ENCODE peak calls at places on chromosome 20, in seven cellular contexts. R, M, O, F, H, I and W are unnamed samples.
A peak's percentile ranks its signal among the peaks of the same experiment; 100 is the strongest.

GRCh38 chr20:62740286-62741141 is 31.9 kb downstream of the NTSR1 start:
- DNase-seq in O (peak; percentile 82), F (no peak), R (peak; percentile 91), I (peak; percentile 57), H (no peak), M (no peak), W (peak; percentile 76)

GRCh38 chr20:52552181-52552872 is 360.7 kb upstream of the ZFP64 start:
- DNase-seq in I (no peak), H (no peak), F (no peak), M (no peak), O (peak; percentile 84), R (peak; percentile 89), W (no peak)

GRCh38 chr20:35601021-35601973 is 14.3 kb upstream of the SPAG4 start:
- DNase-seq in O (peak; percentile 57), I (no peak), F (peak; percentile 82), H (peak; percentile 44), M (peak; percentile 75), R (peak; percentile 76), W (peak; percentile 61)

GRCh38 chr20:497979-498378 is 35.6 kb upstream of the TBC1D20 start:
- DNase-seq in R (no peak), H (no peak), I (no peak), O (no peak), F (no peak), M (no peak), W (no peak)

GRCh38 chr20:4585104-4585753 is 136.5 kb upstream of the PRND start:
- DNase-seq in R (no peak), H (no peak), F (no peak), O (no peak), M (no peak), I (no peak), W (no peak)

GRCh38 chr20:23253524-23253923 is 97.1 kb upstream of the NXT1 start:
- DNase-seq in M (no peak), R (no peak), H (no peak), O (no peak), F (no peak), I (no peak), W (no peak)

GRCh38 chr20:24586523-24586840 is 117.1 kb downstream of the SYNDIG1 start:
- DNase-seq in F (no peak), I (no peak), O (no peak), R (no peak), M (no peak), H (no peak), W (no peak)

GRCh38 chr20:24828992-24829648 is 119.9 kb upstream of the CST7 start:
- DNase-seq in F (no peak), M (no peak), I (no peak), R (no peak), H (no peak), O (no peak), W (no peak)

GRCh38 chr20:20010639-20011500 is 6.3 kb upstream of the NAA20 start:
- DNase-seq in R (peak; percentile 61), M (no peak), I (no peak), H (no peak), O (peak; percentile 58), F (no peak), W (no peak)

GRCh38 chr20:51860015-51860882 is 57.9 kb upstream of the SALL4 start:
- DNase-seq in O (peak; percentile 87), F (no peak), I (no peak), R (peak; percentile 88), H (no peak), M (no peak), W (no peak)

GRCh38 chr20:31566658-31567379 is 38.3 kb upstream of the ID1 start:
- DNase-seq in O (no peak), I (no peak), R (peak; percentile 25), M (no peak), F (peak; percentile 73), H (no peak), W (no peak)

GRCh38 chr20:10925767-10926166 is 252.0 kb upstream of the JAG1 start:
- DNase-seq in R (no peak), M (no peak), H (no peak), O (no peak), I (no peak), F (no peak), W (no peak)

GRCh38 chr20:43681991-43682410 is 15.1 kb downstream of the MYBL2 start:
- DNase-seq in R (no peak), O (no peak), I (peak; percentile 39), F (peak; percentile 35), H (no peak), M (no peak), W (no peak)

GRCh38 chr20:2602046-2602735 is 50.2 kb upstream of the NOP56 start:
- DNase-seq in O (no peak), H (no peak), F (no peak), R (no peak), M (no peak), I (no peak), W (no peak)

GRCh38 chr20:46058656-46059281 is 29.8 kb downstream of the SLC12A5 start:
- DNase-seq in F (no peak), M (peak; percentile 27), R (no peak), I (no peak), O (no peak), H (no peak), W (no peak)

GRCh38 chr20:44752099-44752931 is 6.7 kb downstream of the KCNK15 start:
- DNase-seq in F (no peak), M (no peak), O (no peak), R (no peak), I (no peak), H (no peak), W (no peak)

GRCh38 chr20:19815553-19815991 is 57.5 kb downstream of the RIN2 start:
- DNase-seq in O (peak; percentile 98), F (peak; percentile 31), H (no peak), R (peak; percentile 99), I (no peak), M (no peak), W (no peak)

GRCh38 chr20:8530022-8530421 is 398.0 kb downstream of the PLCB1 start:
- DNase-seq in M (no peak), F (no peak), O (peak; percentile 4), H (no peak), I (no peak), R (no peak), W (no peak)

GRCh38 chr20:48739395-48740268 is 88.2 kb downstream of the PREX1 start:
- DNase-seq in R (no peak), H (no peak), O (no peak), I (no peak), M (no peak), F (no peak), W (no peak)

GRCh38 chr20:22684763-22685443 is 100.5 kb upstream of the FOXA2 start:
- DNase-seq in O (no peak), R (no peak), H (peak; percentile 12), M (no peak), F (no peak), I (no peak), W (no peak)

GRCh38 chr20:51917886-51918545 is 115.7 kb upstream of the SALL4 start:
- DNase-seq in F (no peak), I (no peak), R (no peak), O (no peak), M (no peak), H (no peak), W (no peak)

GRCh38 chr20:14178952-14179351 is 158.5 kb downstream of the FLRT3 start:
- DNase-seq in M (no peak), R (no peak), H (no peak), F (no peak), I (no peak), O (no peak), W (no peak)

GRCh38 chr20:14997791-14998190 is 660.4 kb upstream of the FLRT3 start:
- DNase-seq in M (no peak), F (no peak), H (no peak), R (peak; percentile 72), O (peak; percentile 56), I (no peak), W (no peak)

GRCh38 chr20:34922654-34923381 is 32.8 kb downstream of the GSS start:
- DNase-seq in O (peak; percentile 80), M (no peak), F (peak; percentile 71), I (no peak), H (peak; percentile 71), R (peak; percentile 85), W (no peak)

DNA sequence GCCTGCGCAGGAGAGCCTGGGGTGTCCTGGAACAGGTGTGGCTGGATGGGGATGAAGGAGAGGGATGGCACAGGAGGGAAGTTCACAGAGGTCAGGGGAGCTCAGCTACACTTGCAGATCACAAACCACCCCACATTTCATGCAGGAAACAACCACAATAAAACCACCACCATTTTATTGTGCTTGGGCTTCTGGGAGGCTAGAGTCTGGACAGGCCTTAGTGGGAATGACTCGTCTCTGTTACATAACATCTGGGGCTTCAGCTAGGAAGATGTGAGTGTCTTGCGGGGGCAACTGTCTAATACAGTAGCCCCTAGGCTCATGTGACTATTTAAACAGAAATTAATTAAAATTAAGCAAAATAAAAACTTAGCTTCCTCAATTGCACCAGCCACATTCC is 33.4 kb downstream of the SNX5 start:
- DNase-seq in M (no peak), I (no peak), R (peak; percentile 27), F (no peak), O (no peak), H (no peak), W (no peak)
- TF ChIP-seq CTCF in M (no peak), I (no peak), R (no peak), F (no peak), O (no peak), H (no peak), W (no peak)

GRCh38 chr20:58692579-58693225 is at the start of gene NPEPL1:
- DNase-seq in O (peak; percentile 64), F (peak; percentile 69), M (no peak), R (peak; percentile 78), I (no peak), H (no peak), W (peak; percentile 73)
- TF ChIP-seq CTCF in O (no peak), F (no peak), M (no peak), R (no peak), I (peak; percentile 43), H (no peak), W (no peak)

DNA sequence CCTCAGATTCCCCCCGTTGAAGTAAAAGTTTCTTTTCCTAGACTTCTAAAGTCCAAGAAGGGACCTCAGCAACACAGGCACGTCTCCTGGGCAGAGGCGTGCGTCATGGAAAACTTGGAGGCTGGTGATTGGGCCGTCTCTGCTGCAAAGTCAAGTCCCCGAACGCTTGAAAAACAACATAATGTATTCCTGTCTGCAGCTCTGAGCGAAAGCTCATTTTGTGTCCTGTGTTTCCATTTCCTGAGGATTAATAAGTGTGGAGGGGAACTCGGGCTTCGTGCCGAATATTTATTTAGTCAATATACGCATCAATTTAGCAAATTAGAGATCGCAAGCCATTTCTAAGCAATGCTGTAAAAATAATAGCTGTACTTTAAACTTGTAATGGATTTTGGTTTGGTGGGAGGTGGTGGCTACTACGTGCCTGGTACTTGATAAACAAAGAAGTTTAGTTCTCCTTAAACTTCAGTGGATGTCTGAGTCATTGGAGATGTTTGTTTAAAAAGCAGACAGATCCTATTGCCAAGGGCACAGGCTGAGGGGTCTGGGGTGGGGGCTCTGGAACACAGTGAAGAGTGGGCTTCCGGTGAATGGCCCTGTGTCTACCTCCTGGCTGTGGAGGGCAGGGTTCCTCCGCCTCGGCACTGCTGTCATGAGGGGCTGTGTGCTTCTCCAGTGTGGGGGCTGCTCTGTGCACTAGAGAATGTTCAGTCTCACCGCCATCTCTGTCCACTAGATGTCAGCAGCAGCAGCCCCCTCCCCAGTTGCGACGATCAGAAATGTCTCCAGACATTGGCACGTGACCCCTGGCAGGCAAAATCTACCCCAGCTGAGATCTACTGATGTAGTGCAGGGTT is 21.8 kb downstream of the PCK1 start:
- DNase-seq in I (no peak), F (peak; percentile 43), R (peak; percentile 76), M (peak; percentile 46), H (peak; percentile 33), O (peak; percentile 69), W (no peak)
- TF ChIP-seq CTCF in I (peak; percentile 23), F (no peak), R (no peak), M (peak; percentile 80), H (peak; percentile 12), O (peak; percentile 28), W (no peak)

GRCh38 chr20:63775096-63775978 is 35.8 kb downstream of the SLC2A4RG start:
- DNase-seq in H (no peak), I (no peak), R (peak; percentile 46), O (peak; percentile 12), F (peak; percentile 29), M (peak; percentile 88), W (no peak)
- TF ChIP-seq CTCF in H (no peak), I (peak; percentile 47), R (peak; percentile 30), O (peak; percentile 42), F (peak; percentile 46), M (peak; percentile 74), W (peak; percentile 37)